ENCODE peak calls at places on chromosomes 3 and 15, in six cellular contexts. D is Panc1, W is sigmoid colon, N is HCT116, P is GM23338, K is suprapubic skin. H is an unnamed sample. For H3K4me1, the result is how much of the 10 kb centered on the place peaks cover.

GRCh38 chr3:54882114-54882833 is 45.6 kb downstream of the LRTM1 start:
- DNase-seq in D (no peak), W (no peak), N (no peak), P (no peak), K (no peak), H (no peak)

GRCh38 chr3:41205591-41205990 is 6.3 kb downstream of the CTNNB1 start:
- DNase-seq in D (no peak), W (no peak), N (no peak), P (no peak), K (no peak), H (no peak)

GRCh38 chr3:160986060-160986459 is 119.1 kb downstream of the B3GALNT1 start:
- DNase-seq in D (no peak), W (no peak), N (no peak), P (no peak), K (no peak), H (no peak)

GRCh38 chr3:108250626-108251025 is 28.4 kb upstream of the IFT57 start:
- DNase-seq in D (no peak), W (no peak), N (no peak), P (no peak), K (no peak), H (no peak)

GRCh38 chr3:39273119-39273518 is 6.7 kb downstream of the CX3CR1 start:
- DNase-seq in D (no peak), W (no peak), N (no peak), P (peak), K (no peak), H (no peak)

GRCh38 chr3:171566803-171567422 is 106.7 kb upstream of the TNIK start:
- DNase-seq in D (peak), W (no peak), N (peak), P (peak), K (no peak), H (no peak)

GRCh38 chr15:78291698-78292097 is 7.7 kb downstream of the SKIC8 start:
- DNase-seq in D (no peak), W (no peak), N (no peak), P (no peak), K (no peak), H (no peak)

GRCh38 chr15:73934281-73934680 is 8.0 kb downstream of the LOXL1 start:
- DNase-seq in D (no peak), W (no peak), N (no peak), P (no peak), K (no peak), H (peak)

GRCh38 chr15:63043391-63044076 is 987 bp downstream of the TPM1 start:
- DNase-seq in D (no peak), W (peak), N (no peak), P (no peak), K (no peak), H (peak)

GRCh38 chr15:47394410-47394809 is 322.9 kb upstream of the SEMA6D start:
- DNase-seq in D (no peak), W (no peak), N (no peak), P (peak), K (no peak), H (no peak)

GRCh38 chr3:94626599-94626998 is 563.7 kb downstream of the NSUN3 start:
- DNase-seq in D (no peak), W (no peak), N (no peak), P (no peak), K (no peak), H (no peak)

GRCh38 chr3:168625477-168625876 is 529.8 kb upstream of the GOLIM4 start:
- DNase-seq in D (no peak), W (no peak), N (no peak), P (no peak), K (no peak), H (no peak)

GRCh38 chr3:41630017-41630416 is 331.9 kb downstream of the ULK4 start:
- DNase-seq in D (no peak), W (no peak), N (no peak), P (no peak), K (no peak), H (no peak)

GRCh38 chr3:41188291-41188690 is 11.0 kb upstream of the CTNNB1 start:
- DNase-seq in D (no peak), W (no peak), N (no peak), P (no peak), K (no peak), H (no peak)

GRCh38 chr3:172687501-172687900 is 23.4 kb downstream of the NCEH1 start:
- DNase-seq in D (no peak), W (no peak), N (no peak), P (no peak), K (no peak), H (no peak)

GRCh38 chr3:132622756-132623155 is 25.7 kb downstream of the ACKR4 start:
- DNase-seq in D (no peak), W (no peak), N (no peak), P (no peak), K (no peak), H (no peak)

GRCh38 chr15:56963719-56964118 is 45.3 kb downstream of the TCF12 start:
- DNase-seq in D (no peak), W (no peak), N (no peak), P (peak), K (no peak), H (no peak)

GRCh38 chr15:28990390-28990789 is 104.6 kb downstream of the APBA2 start:
- DNase-seq in D (no peak), W (no peak), N (no peak), P (no peak), K (no peak), H (no peak)

GRCh38 chr3:102053375-102053989 is 204.2 kb downstream of the NFKBIZ start:
- DNase-seq in D (no peak), W (no peak), N (no peak), P (no peak), K (no peak), H (no peak)

GRCh38 chr15:66080791-66081475 is 172.6 kb downstream of the MEGF11 start:
- DNase-seq in D (no peak), W (peak), N (no peak), P (peak), K (no peak), H (no peak)

GRCh38 chr3:111998661-111999641 is at the start of gene TAGLN3:
- DNase-seq in D (no peak), W (no peak), N (no peak), P (peak), K (no peak), H (no peak)

GRCh38 chr3:23669541-23670255 is 136.1 kb upstream of the UBE2E1 start:
- DNase-seq in D (no peak), W (no peak), N (peak), P (no peak), K (no peak), H (no peak)

GRCh38 chr3:149340310-149340933 is 7.0 kb upstream of the TM4SF18 start:
- DNase-seq in D (no peak), W (no peak), N (no peak), P (no peak), K (no peak), H (no peak)

GRCh38 chr3:125003369-125003853 is 52.4 kb downstream of the HEG1 start:
- DNase-seq in D (no peak), W (peak), N (no peak), P (no peak), K (no peak), H (no peak)

GRCh38 chr3:190239325-190239724 is 82.9 kb downstream of the CLDN1 start:
- DNase-seq in D (no peak), W (no peak), N (no peak), P (no peak), K (no peak), H (no peak)

GRCh38 chr3:3603351-3603750 is 195.9 kb upstream of the LRRN1 start:
- DNase-seq in D (no peak), W (no peak), N (no peak), P (no peak), K (no peak), H (no peak)

GRCh38 chr3:108450444-108450843 is 60.0 kb downstream of the MYH15 start:
- DNase-seq in D (no peak), W (no peak), N (no peak), P (no peak), K (no peak), H (no peak)

GRCh38 chr3:22007376-22007775 is 256.4 kb upstream of the ZNF385D start:
- DNase-seq in D (no peak), W (no peak), N (no peak), P (no peak), K (no peak), H (no peak)

GRCh38 chr3:65678480-65678879 is 360.2 kb downstream of the MAGI1 start:
- DNase-seq in D (no peak), W (no peak), N (no peak), P (no peak), K (no peak), H (no peak)

GRCh38 chr3:161508852-161509477 is 12.4 kb downstream of the OTOL1 start:
- DNase-seq in D (no peak), W (no peak), N (no peak), P (peak), K (no peak), H (no peak)

GRCh38 chr15:61216519-61216918 is 12.6 kb downstream of the RORA start:
- DNase-seq in D (no peak), W (no peak), N (no peak), P (peak), K (no peak), H (no peak)

GRCh38 chr3:184145120-184145524 is 10.0 kb downstream of the EIF2B5 start:
- DNase-seq in D (no peak), W (no peak), N (no peak), P (peak), K (no peak), H (peak)

GRCh38 chr3:37308247-37308646 is 133.9 kb upstream of the LRRFIP2 start:
- DNase-seq in D (no peak), W (no peak), N (peak), P (peak), K (no peak), H (no peak)

GRCh38 chr3:98986073-98986472 is 84.6 kb upstream of the DCBLD2 start:
- DNase-seq in D (no peak), W (no peak), N (peak), P (peak), K (no peak), H (no peak)

GRCh38 chr15:63256433-63256884 is 20.9 kb upstream of the APH1B start:
- DNase-seq in D (no peak), W (no peak), N (no peak), P (peak), K (no peak), H (no peak)

GRCh38 chr3:85427467-85427866 is 468.7 kb downstream of the CADM2 start:
- DNase-seq in D (no peak), W (no peak), N (no peak), P (no peak), K (no peak), H (no peak)

GRCh38 chr3:157566596-157566995 is 63.4 kb upstream of the VEPH1 start:
- DNase-seq in D (no peak), W (no peak), N (no peak), P (no peak), K (no peak), H (no peak)

GRCh38 chr3:128497305-128498126 is 4.5 kb upstream of the GATA2 start:
- DNase-seq in D (no peak), W (peak), N (no peak), P (peak), K (peak), H (peak)

DNA sequence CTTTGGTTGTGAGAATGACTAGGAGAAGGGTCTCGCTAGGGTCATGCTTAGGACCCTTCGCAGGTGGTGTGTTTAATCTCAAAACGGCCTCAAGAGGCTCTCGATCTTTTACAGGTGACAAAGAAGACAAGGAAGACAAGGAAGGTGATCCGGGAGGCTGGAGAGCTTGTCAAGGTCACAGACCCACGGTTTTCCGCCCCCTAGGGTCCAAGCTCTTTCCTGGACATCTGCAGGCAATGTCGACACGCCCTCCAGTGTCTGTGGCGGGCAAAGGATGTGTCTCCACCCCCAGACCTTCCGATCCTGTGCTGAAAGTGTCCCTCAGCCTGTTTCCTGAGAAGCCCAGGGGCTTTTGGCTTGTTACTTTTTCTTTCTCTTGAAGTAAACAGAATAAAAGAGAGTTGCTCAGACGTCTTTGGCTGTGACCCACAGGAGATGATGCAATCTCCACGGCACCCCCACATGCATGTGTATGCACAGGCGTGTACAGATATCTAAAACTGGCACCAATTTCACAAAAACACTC is 108.7 kb downstream of the KLF13 start:
- DNase-seq in D (no peak), W (peak), N (peak), P (peak), K (peak), H (peak)
- TF ChIP-seq POLR2AphosphoS5 in D (no peak), W (no peak), N (no peak), P (no peak), K (no peak), H (peak)

DNA sequence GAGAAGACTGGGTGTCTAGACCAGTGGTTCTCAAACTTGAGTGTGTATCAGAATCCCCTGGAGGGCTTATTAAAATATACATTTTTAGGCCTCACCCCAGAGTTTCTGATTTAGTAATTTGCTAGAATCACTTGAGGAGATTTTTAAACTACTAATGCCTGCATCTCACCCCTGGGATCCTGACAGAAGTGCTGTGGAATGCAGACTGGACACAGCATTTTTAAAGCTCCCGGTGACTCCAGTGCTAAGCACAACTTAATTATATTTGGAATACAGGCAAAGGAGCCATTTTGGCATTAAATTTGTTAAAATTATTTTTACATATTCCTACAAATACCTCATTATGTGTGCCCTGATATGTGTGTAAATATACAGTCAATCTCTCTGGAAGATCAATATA is 26.7 kb upstream of the COL6A6 start:
- DNase-seq in D (no peak), W (no peak), N (no peak), P (no peak), K (no peak), H (no peak)
- H3K27ac ChIP-seq in D (no peak), W (no peak), N (no peak), P (no peak), K (no peak), H (no peak)

DNA sequence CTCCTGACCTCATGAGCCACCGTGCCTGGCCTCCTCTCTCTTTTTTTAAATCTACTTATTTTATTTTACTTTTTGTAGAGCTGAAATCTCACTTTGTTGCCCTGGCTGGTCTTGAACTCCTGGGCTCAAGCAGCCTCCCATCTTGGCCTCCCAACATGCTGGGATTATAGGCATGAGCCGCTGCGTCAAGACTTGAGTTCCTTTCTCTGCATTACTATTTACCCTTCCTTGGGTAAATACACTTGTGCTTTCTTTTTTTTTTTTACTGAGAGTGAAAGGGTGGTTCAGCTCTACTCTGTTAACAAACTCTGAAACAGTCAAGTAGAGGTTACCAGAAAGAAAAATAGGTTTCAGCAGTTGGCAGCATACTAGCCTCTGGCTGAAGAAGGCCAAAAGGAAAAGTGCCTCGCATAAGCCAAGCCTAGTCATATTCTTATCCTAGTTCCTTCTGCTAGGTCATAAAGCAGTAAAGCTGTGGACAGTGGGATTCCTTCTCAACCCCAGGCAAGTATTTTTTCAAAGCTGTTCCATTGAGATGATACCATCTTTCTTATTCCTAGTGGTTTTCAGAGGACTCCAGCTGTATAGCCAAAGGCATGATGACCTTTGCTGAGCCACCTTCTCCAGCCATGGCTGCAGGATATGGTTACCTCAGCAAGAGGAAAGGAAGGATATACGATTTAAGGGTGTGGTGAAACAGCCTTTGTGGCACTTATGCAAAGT is 135.1 kb downstream of the RBPMS2 start:
- DNase-seq in D (no peak), W (no peak), N (no peak), P (no peak), K (no peak), H (no peak)
- H3K4me1 ChIP-seq in D (under half), W (under half), N (under half), P (under half), K (under half), H (half or more)

DNA sequence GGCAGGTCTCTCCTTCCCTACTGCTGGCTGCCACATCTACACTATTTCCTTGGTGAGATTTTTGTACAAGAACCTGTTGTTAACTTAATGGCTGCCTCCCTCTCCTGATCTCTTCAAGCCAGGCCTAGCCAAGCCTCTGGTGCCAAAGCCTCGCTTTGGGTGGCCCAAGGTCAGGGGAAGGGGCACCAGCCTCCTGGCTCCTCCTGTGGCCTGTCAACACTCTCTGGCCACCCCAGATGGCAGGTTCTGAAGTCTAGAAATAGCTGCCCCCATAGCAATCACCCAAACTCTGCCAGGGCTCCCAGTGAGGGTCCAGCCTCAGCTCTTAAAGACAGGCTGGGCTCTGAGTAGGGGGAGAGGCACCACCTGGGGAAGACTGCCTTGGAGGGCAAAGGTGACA is 5.0 kb downstream of the IFRD2 start:
- DNase-seq in D (no peak), W (no peak), N (no peak), P (no peak), K (no peak), H (no peak)
- TF ChIP-seq POLR2AphosphoS5 in D (no peak), W (no peak), N (no peak), P (no peak), K (no peak), H (no peak)

DNA sequence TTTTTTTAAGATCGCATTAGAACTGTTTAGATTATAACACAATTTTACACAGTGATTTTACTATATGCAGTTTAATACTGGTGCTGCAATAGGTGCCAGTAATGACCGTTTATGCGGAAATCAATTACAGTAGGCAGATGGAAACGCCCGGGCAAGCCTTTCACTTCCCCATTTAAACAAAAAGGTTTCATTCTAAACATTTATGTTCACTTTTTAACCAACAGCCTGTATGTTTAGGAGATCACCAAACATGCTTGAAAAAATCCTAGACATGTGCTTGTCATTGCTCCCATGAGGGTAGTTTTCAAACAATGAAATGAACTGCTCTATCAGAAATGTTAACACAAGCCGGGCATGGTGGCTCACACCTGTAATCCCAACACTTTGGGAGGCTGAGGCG is 2.7 kb downstream of the BNIP2 start:
- DNase-seq in D (no peak), W (no peak), N (no peak), P (no peak), K (no peak), H (no peak)
- H3K27ac ChIP-seq in D (no peak), W (peak), N (no peak), P (no peak), K (peak), H (peak)

GRCh38 chr15:90629217-90629616 is 87.9 kb upstream of the BLM start:
- DNase-seq in D (no peak), W (no peak), N (no peak), P (no peak), K (no peak), H (no peak)
- H3K4me1 ChIP-seq in D (under half), W (under half), N (under half), P (under half), K (under half), H (under half)

H was measured in spleen.